ENCODE peak calls at places on chromosomes 13 and 19, in six cellular contexts. L is HCT116; G is A172; X is activated gamma-delta T cell treated with anti-CD3 and anti-CD28 coated beads, Interleukin-2, amount 50 U/mL, for 16 hours; C is hippocampal formation; P is stimulated activated naive B cell treated with anti-CD40 and anti-IgM and Interleukin-4, amounts not matched to agents 10 μg/mL and 1 μg/mL and 100 μg/mL, for 72 hours. Q is an unnamed sample.

GRCh38 chr13:111037838-111038397 is 77.2 kb upstream of the ARHGEF7 start:
- DNase-seq in L (no peak), G (no peak), P (no peak), X (no peak), C (no peak), Q (no peak)

GRCh38 chr13:33284016-33284415 is 1.5 kb downstream of the STARD13 start:
- DNase-seq in G (no peak), X (no peak), C (peak), P (no peak), L (no peak), Q (no peak)

GRCh38 chr19:47826800-47827199 is 5.1 kb downstream of the CRX start:
- DNase-seq in L (no peak), G (no peak), X (no peak), P (no peak), C (no peak), Q (no peak)

GRCh38 chr13:49812806-49813205 is 20.3 kb upstream of the KPNA3 start:
- DNase-seq in G (no peak), C (no peak), L (no peak), X (no peak), P (no peak), Q (no peak)

GRCh38 chr19:36136975-36137686 is 2.7 kb upstream of the CAPNS1 start:
- DNase-seq in X (no peak), P (no peak), G (peak), C (no peak), L (peak), Q (no peak)

GRCh38 chr13:38883783-38884182 is 106.8 kb downstream of the STOML3 start:
- DNase-seq in C (no peak), L (no peak), P (no peak), G (no peak), X (no peak), Q (no peak)

GRCh38 chr19:37507167-37507464 is 377 bp downstream of the ZNF793 start:
- DNase-seq in X (no peak), L (no peak), P (no peak), G (no peak), C (no peak), Q (no peak)

GRCh38 chr19:15330801-15331418 is 1.4 kb downstream of the BRD4 start:
- DNase-seq in X (no peak), C (no peak), P (no peak), G (peak), L (no peak), Q (no peak)

GRCh38 chr19:50465986-50466771 is 10.1 kb upstream of the EMC10 start:
- DNase-seq in L (peak), C (no peak), P (no peak), X (no peak), G (no peak), Q (no peak)

GRCh38 chr19:9622531-9622930 is 1.5 kb upstream of the ZNF561 start:
- DNase-seq in C (no peak), G (no peak), X (no peak), P (no peak), L (no peak), Q (no peak)

GRCh38 chr13:108963846-108964600 is 334.6 kb downstream of the MYO16 start:
- DNase-seq in P (no peak), G (no peak), L (no peak), X (no peak), C (no peak), Q (no peak)

GRCh38 chr13:111219306-111219705 is 101.1 kb upstream of the TEX29 start:
- DNase-seq in X (no peak), C (no peak), G (no peak), P (no peak), L (no peak), Q (no peak)

Q was measured in NCI-H446.